ENCODE peak calls at places on chromosome 12, in six cellular contexts. Z is GM12878, H is A549, M is K562, E is endothelial cell of umbilical vein, G is HepG2. L is an unnamed sample.

GRCh38 chr12:107159384-107159900 is 66.1 kb upstream of the CRY1 start:
- DNase-seq in M (no peak), Z (no peak), H (no peak), E (no peak), G (no peak), L (no peak)

GRCh38 chr12:112828534-112828933 is 37.0 kb downstream of the RPH3A start:
- DNase-seq in E (no peak), Z (no peak), H (no peak), G (no peak), M (no peak), L (peak)

GRCh38 chr12:18428416-18428815 is 167.1 kb downstream of the PIK3C2G start:
- DNase-seq in H (no peak), G (no peak), E (no peak), M (no peak), Z (no peak), L (no peak)

GRCh38 chr12:105100998-105101397 is 6.5 kb upstream of the WASHC4 start:
- DNase-seq in Z (no peak), H (no peak), M (no peak), E (peak), G (no peak), L (peak)

GRCh38 chr12:104219908-104220404 is 4.4 kb downstream of the TXNRD1 start:
- DNase-seq in E (peak), H (peak), M (peak), G (peak), Z (no peak), L (peak)

GRCh38 chr12:51746416-51746815 is 102.1 kb downstream of the FIGNL2 start:
- DNase-seq in Z (no peak), H (no peak), M (no peak), G (no peak), E (no peak), L (no peak)

GRCh38 chr12:14979468-14979867 is 6.6 kb downstream of the PDE6H start:
- DNase-seq in G (no peak), Z (no peak), H (no peak), E (no peak), M (no peak), L (no peak)

GRCh38 chr12:124273630-124274029 is 21.3 kb upstream of the RFLNA start:
- DNase-seq in H (peak), M (peak), Z (peak), G (peak), E (peak), L (peak)

GRCh38 chr12:76375470-76375869 is 27.3 kb upstream of the BBS10 start:
- DNase-seq in Z (no peak), M (no peak), G (peak), H (peak), E (no peak), L (no peak)

GRCh38 chr12:108939594-108939993 is 59.7 kb downstream of the DAO start:
- DNase-seq in E (peak), H (peak), M (peak), G (peak), Z (peak), L (peak)

GRCh38 chr12:125549171-125549570 is 483.9 kb downstream of the AACS start:
- DNase-seq in M (no peak), H (no peak), Z (no peak), E (no peak), G (no peak), L (no peak)

GRCh38 chr12:3795800-3796133 is 42.9 kb upstream of the CRACR2A start:
- DNase-seq in M (no peak), Z (no peak), G (no peak), E (no peak), H (no peak), L (no peak)

GRCh38 chr12:130214686-130215370 is 52.6 kb downstream of the FZD10 start:
- DNase-seq in H (no peak), Z (no peak), G (no peak), M (no peak), E (no peak), L (no peak)

GRCh38 chr12:123960029-123960428 is 12.6 kb downstream of the CCDC92 start:
- DNase-seq in H (no peak), G (no peak), M (no peak), Z (no peak), E (no peak), L (no peak)

GRCh38 chr12:124484526-124484953 is 82.9 kb downstream of the NCOR2 start:
- DNase-seq in E (no peak), H (no peak), Z (no peak), M (peak), G (no peak), L (peak)

GRCh38 chr12:40892528-40892927 is 200.3 kb downstream of the CNTN1 start:
- DNase-seq in H (no peak), M (no peak), E (no peak), Z (no peak), G (no peak), L (no peak)

GRCh38 chr12:77996670-77997069 is 166.0 kb downstream of the NAV3 start:
- DNase-seq in H (no peak), M (no peak), E (no peak), G (no peak), Z (no peak), L (no peak)

GRCh38 chr12:120228291-120229070 is 27.6 kb upstream of the RPLP0 start:
- DNase-seq in G (peak), H (peak), Z (peak), M (peak), E (peak), L (peak)
- TF ChIP-seq MYC in G (peak), H (peak), Z (no peak), M (no peak), E (peak), L (peak)

GRCh38 chr12:88578821-88579518 is 1.3 kb downstream of the KITLG start:
- DNase-seq in M (no peak), Z (no peak), H (peak), G (peak), E (peak), L (peak)
- H3K4me3 ChIP-seq in M (no peak), Z (no peak), H (peak), G (peak), E (peak), L (no peak)

DNA sequence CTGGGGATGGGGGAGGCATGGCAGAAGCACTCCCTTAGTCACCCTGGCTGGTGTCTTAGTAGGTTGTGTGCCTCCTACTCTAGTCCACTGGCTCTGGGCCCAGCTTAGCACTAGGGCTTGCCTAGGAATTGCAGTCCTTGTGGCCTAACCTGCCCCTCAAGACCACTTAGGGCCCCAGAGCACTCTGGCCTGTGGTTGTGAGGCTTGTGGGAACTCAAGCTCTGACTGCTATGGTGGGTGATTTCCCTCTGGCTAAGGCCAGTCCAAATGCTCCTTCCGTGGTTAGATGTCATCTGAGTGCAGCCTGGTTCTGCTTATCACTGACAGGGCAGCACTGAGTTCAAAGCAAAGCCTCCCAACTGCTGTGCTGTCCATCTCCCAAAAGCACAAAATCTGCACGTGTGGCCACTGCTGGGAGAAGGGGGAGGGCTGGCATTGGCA is 20.2 kb downstream of the FGD4 start:
- DNase-seq in Z (no peak), G (no peak), M (no peak), H (no peak), E (no peak), L (peak)
- TF ChIP-seq MYC in Z (no peak), G (no peak), M (no peak), H (no peak), E (no peak), L (peak)

DNA sequence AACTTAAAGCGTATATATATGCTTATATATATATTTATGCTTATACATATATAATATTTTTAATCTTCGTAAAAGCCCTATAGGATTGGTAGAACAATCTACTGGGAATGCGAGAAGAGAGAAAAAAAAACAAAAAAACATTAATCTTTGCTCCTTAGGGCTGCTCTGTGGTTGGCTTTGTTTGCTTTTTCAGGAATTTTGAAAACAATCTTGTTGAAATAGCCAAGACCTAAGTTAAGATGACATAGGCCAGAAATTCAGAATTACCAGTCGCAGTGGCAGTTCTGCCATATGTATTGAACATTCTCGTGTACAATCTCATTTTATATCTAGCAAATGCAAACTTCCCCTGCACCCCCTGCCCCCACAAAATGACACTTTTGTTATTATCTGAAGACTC is 699 bp downstream of the KLRF2 start:
- DNase-seq in E (no peak), Z (no peak), H (no peak), M (no peak), G (no peak), L (no peak)
- H3K4me3 ChIP-seq in E (no peak), Z (no peak), H (no peak), M (no peak), G (no peak), L (no peak)